ENCODE peak calls at places on chromosome 12, in six cellular contexts. One of them, this sample, is unnamed.

GRCh38 chr12:42985506-42985905 is 396.0 kb upstream of the PRICKLE1 start:
- DNase-seq in lower lobe of right lung: no peak
- DNase-seq in OCI-LY7: no peak
- DNase-seq in heart left ventricle: no peak
- DNase-seq in mammary epithelial cell: no peak
- DNase-seq in mesendoderm: peak; percentile 99
- DNase-seq in this sample: no peak

GRCh38 chr12:26853303-26854027 is 20.5 kb upstream of the ITPR2 start:
- DNase-seq in mammary epithelial cell: peak; percentile 39
- DNase-seq in lower lobe of right lung: peak; percentile 79
- DNase-seq in mesendoderm: peak; percentile 51
- DNase-seq in OCI-LY7: peak; percentile 84
- DNase-seq in heart left ventricle: peak; percentile 70
- DNase-seq in this sample: peak; percentile 89

GRCh38 chr12:9149372-9149771 is 33.7 kb upstream of the A2M start:
- DNase-seq in OCI-LY7: peak; percentile 12
- DNase-seq in lower lobe of right lung: no peak
- DNase-seq in mesendoderm: peak; percentile 64
- DNase-seq in heart left ventricle: no peak
- DNase-seq in mammary epithelial cell: no peak
- DNase-seq in this sample: no peak

GRCh38 chr12:123991402-123991951 is 18.5 kb downstream of the ZNF664 start:
- DNase-seq in mammary epithelial cell: peak; percentile 31
- DNase-seq in lower lobe of right lung: no peak
- DNase-seq in mesendoderm: peak; percentile 59
- DNase-seq in heart left ventricle: no peak
- DNase-seq in OCI-LY7: no peak
- DNase-seq in this sample: no peak

GRCh38 chr12:26721800-26722199 is 111.2 kb downstream of the ITPR2 start:
- DNase-seq in mammary epithelial cell: peak; percentile 26
- DNase-seq in mesendoderm: no peak
- DNase-seq in lower lobe of right lung: no peak
- DNase-seq in OCI-LY7: no peak
- DNase-seq in heart left ventricle: no peak
- DNase-seq in this sample: no peak

GRCh38 chr12:14057895-14058294 is 76.5 kb upstream of the GRIN2B start:
- DNase-seq in lower lobe of right lung: no peak
- DNase-seq in mammary epithelial cell: no peak
- DNase-seq in heart left ventricle: no peak
- DNase-seq in OCI-LY7: no peak
- DNase-seq in mesendoderm: peak; percentile 42
- DNase-seq in this sample: no peak

GRCh38 chr12:105595440-105595839 is 264.9 kb downstream of the C12orf75 start:
- DNase-seq in heart left ventricle: no peak
- DNase-seq in lower lobe of right lung: no peak
- DNase-seq in OCI-LY7: no peak
- DNase-seq in mammary epithelial cell: no peak
- DNase-seq in mesendoderm: no peak
- DNase-seq in this sample: no peak

GRCh38 chr12:45745861-45746277 is 16.4 kb downstream of the ARID2 start:
- DNase-seq in mammary epithelial cell: peak; percentile 24
- DNase-seq in mesendoderm: no peak
- DNase-seq in lower lobe of right lung: no peak
- DNase-seq in heart left ventricle: no peak
- DNase-seq in OCI-LY7: peak; percentile 29
- DNase-seq in this sample: no peak

GRCh38 chr12:67667276-67668073 is 18.9 kb downstream of the DYRK2 start:
- DNase-seq in lower lobe of right lung: peak; percentile 57
- DNase-seq in mammary epithelial cell: no peak
- DNase-seq in OCI-LY7: no peak
- DNase-seq in mesendoderm: no peak
- DNase-seq in heart left ventricle: peak; percentile 90
- DNase-seq in this sample: no peak

GRCh38 chr12:104827587-104827986 is 130.5 kb downstream of the SLC41A2 start:
- DNase-seq in mammary epithelial cell: no peak
- DNase-seq in mesendoderm: peak; percentile 49
- DNase-seq in OCI-LY7: no peak
- DNase-seq in lower lobe of right lung: no peak
- DNase-seq in heart left ventricle: no peak
- DNase-seq in this sample: no peak

GRCh38 chr12:49529409-49529808 is 9.4 kb upstream of the KCNH3 start:
- DNase-seq in OCI-LY7: no peak
- DNase-seq in lower lobe of right lung: no peak
- DNase-seq in mammary epithelial cell: no peak
- DNase-seq in mesendoderm: no peak
- DNase-seq in heart left ventricle: no peak
- DNase-seq in this sample: no peak

GRCh38 chr12:51368640-51369517 is 22.3 kb downstream of the GALNT6 start:
- DNase-seq in mesendoderm: no peak
- DNase-seq in OCI-LY7: peak; percentile 95
- DNase-seq in lower lobe of right lung: peak; percentile 64
- DNase-seq in mammary epithelial cell: peak; percentile 29
- DNase-seq in heart left ventricle: no peak
- DNase-seq in this sample: peak; percentile 96

GRCh38 chr12:31235868-31236395 is 90.0 kb downstream of the SINHCAF start:
- DNase-seq in heart left ventricle: no peak
- DNase-seq in mesendoderm: no peak
- DNase-seq in mammary epithelial cell: no peak
- DNase-seq in lower lobe of right lung: no peak
- DNase-seq in OCI-LY7: no peak
- DNase-seq in this sample: no peak

GRCh38 chr12:125185740-125186470 is 120.7 kb downstream of the AACS start:
- DNase-seq in mammary epithelial cell: peak; percentile 69
- DNase-seq in mesendoderm: peak; percentile 93
- DNase-seq in lower lobe of right lung: peak; percentile 80
- DNase-seq in heart left ventricle: peak; percentile 86
- DNase-seq in OCI-LY7: peak; percentile 88
- DNase-seq in this sample: peak; percentile 84

GRCh38 chr12:89350661-89351488 is 1.4 kb downstream of the DUSP6 start:
- DNase-seq in mesendoderm: peak; percentile 23
- DNase-seq in heart left ventricle: peak; percentile 31
- DNase-seq in mammary epithelial cell: peak; percentile 16
- DNase-seq in lower lobe of right lung: peak; percentile 62
- DNase-seq in OCI-LY7: no peak
- DNase-seq in this sample: peak; percentile 86

GRCh38 chr12:127822743-127823433 is 444.1 kb upstream of the TMEM132C start:
- DNase-seq in lower lobe of right lung: no peak
- DNase-seq in mammary epithelial cell: no peak
- DNase-seq in OCI-LY7: peak; percentile 63
- DNase-seq in heart left ventricle: no peak
- DNase-seq in mesendoderm: no peak
- DNase-seq in this sample: no peak

GRCh38 chr12:49121047-49121696 is 10.0 kb downstream of the TUBA1B start:
- DNase-seq in mammary epithelial cell: peak; percentile 41
- DNase-seq in heart left ventricle: peak; percentile 54
- DNase-seq in lower lobe of right lung: no peak
- DNase-seq in mesendoderm: peak; percentile 84
- DNase-seq in OCI-LY7: peak; percentile 26
- DNase-seq in this sample: no peak

GRCh38 chr12:98059659-98060343 is 455.6 kb upstream of the TMPO start:
- DNase-seq in mesendoderm: no peak
- DNase-seq in heart left ventricle: no peak
- DNase-seq in lower lobe of right lung: no peak
- DNase-seq in OCI-LY7: no peak
- DNase-seq in mammary epithelial cell: no peak
- DNase-seq in this sample: no peak

GRCh38 chr12:50666023-50666422 is 97.9 kb upstream of the ATF1 start:
- DNase-seq in heart left ventricle: no peak
- DNase-seq in lower lobe of right lung: no peak
- DNase-seq in OCI-LY7: no peak
- DNase-seq in mesendoderm: no peak
- DNase-seq in mammary epithelial cell: no peak
- DNase-seq in this sample: no peak

GRCh38 chr12:129423041-129423580 is 480.7 kb downstream of the TMEM132D start:
- DNase-seq in heart left ventricle: no peak
- DNase-seq in lower lobe of right lung: no peak
- DNase-seq in mesendoderm: no peak
- DNase-seq in mammary epithelial cell: no peak
- DNase-seq in OCI-LY7: no peak
- DNase-seq in this sample: no peak

GRCh38 chr12:108980831-108981618 is 39.8 kb downstream of the SVOP start:
- DNase-seq in lower lobe of right lung: no peak
- DNase-seq in mesendoderm: peak; percentile 96
- DNase-seq in heart left ventricle: peak; percentile 81
- DNase-seq in OCI-LY7: no peak
- DNase-seq in mammary epithelial cell: no peak
- DNase-seq in this sample: no peak

GRCh38 chr12:52794479-52795331 is 1.2 kb downstream of the KRT3 start:
- DNase-seq in OCI-LY7: no peak
- DNase-seq in mammary epithelial cell: peak; percentile 83
- DNase-seq in heart left ventricle: no peak
- DNase-seq in lower lobe of right lung: no peak
- DNase-seq in mesendoderm: no peak
- DNase-seq in this sample: peak; percentile 27

GRCh38 chr12:130557201-130557600 is 158.9 kb downstream of the RIMBP2 start:
- DNase-seq in lower lobe of right lung: no peak
- DNase-seq in heart left ventricle: no peak
- DNase-seq in mammary epithelial cell: no peak
- DNase-seq in OCI-LY7: no peak
- DNase-seq in mesendoderm: no peak
- DNase-seq in this sample: no peak

GRCh38 chr12:104736307-104736706 is 221.8 kb downstream of the SLC41A2 start:
- DNase-seq in heart left ventricle: no peak
- DNase-seq in mesendoderm: no peak
- DNase-seq in OCI-LY7: no peak
- DNase-seq in mammary epithelial cell: no peak
- DNase-seq in lower lobe of right lung: no peak
- DNase-seq in this sample: no peak

GRCh38 chr12:31363416-31363809 is 37.5 kb upstream of the SINHCAF start:
- DNase-seq in OCI-LY7: peak; percentile 27
- DNase-seq in mammary epithelial cell: no peak
- DNase-seq in mesendoderm: no peak
- DNase-seq in heart left ventricle: no peak
- DNase-seq in lower lobe of right lung: no peak
- DNase-seq in this sample: peak; percentile 46

GRCh38 chr12:49546481-49546880 is 7.7 kb downstream of the KCNH3 start:
- DNase-seq in heart left ventricle: no peak
- DNase-seq in mesendoderm: no peak
- DNase-seq in lower lobe of right lung: no peak
- DNase-seq in mammary epithelial cell: no peak
- DNase-seq in OCI-LY7: no peak
- DNase-seq in this sample: no peak

GRCh38 chr12:52248541-52249035 is 15.5 kb downstream of the KRT7 start:
- DNase-seq in mammary epithelial cell: no peak
- DNase-seq in lower lobe of right lung: no peak
- DNase-seq in mesendoderm: no peak
- DNase-seq in heart left ventricle: no peak
- DNase-seq in OCI-LY7: no peak
- DNase-seq in this sample: no peak

GRCh38 chr12:14394317-14395058 is 29.0 kb downstream of the ATF7IP start:
- DNase-seq in heart left ventricle: no peak
- DNase-seq in mammary epithelial cell: peak; percentile 83
- DNase-seq in mesendoderm: peak; percentile 92
- DNase-seq in OCI-LY7: peak; percentile 90
- DNase-seq in lower lobe of right lung: no peak
- DNase-seq in this sample: no peak

GRCh38 chr12:90260136-90260535 is 551.5 kb upstream of the ATP2B1 start:
- DNase-seq in mesendoderm: no peak
- DNase-seq in heart left ventricle: no peak
- DNase-seq in OCI-LY7: no peak
- DNase-seq in lower lobe of right lung: no peak
- DNase-seq in mammary epithelial cell: no peak
- DNase-seq in this sample: no peak

DNA sequence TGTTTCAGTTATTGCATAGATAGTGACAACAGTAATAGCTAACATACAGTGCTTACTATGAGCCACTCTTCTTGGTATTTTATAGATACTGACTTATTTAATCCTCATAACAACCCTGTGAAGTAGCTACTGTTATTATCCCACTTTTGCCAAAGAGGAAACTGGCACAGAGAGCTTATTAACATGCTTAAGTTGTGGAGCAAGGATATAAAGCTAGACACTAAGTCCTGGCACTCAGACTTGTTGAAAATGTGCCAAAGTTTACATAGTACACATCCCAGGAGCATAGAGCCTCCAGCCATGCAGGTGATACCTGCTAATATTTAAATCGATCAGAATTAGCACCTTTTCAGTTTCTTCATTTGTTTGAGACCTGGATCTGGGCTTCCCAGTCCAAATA is 41.8 kb downstream of the VEZT start:
- DNase-seq in OCI-LY7: no peak
- DNase-seq in lower lobe of right lung: no peak
- DNase-seq in mammary epithelial cell: no peak
- DNase-seq in mesendoderm: no peak
- DNase-seq in heart left ventricle: no peak
- DNase-seq in this sample: no peak
- H3K36me3 ChIP-seq in OCI-LY7: peaks cover 94% of the 10 kb centered on the region
- H3K36me3 ChIP-seq in lower lobe of right lung: peaks cover 67% of the 10 kb centered on the region
- H3K36me3 ChIP-seq in mammary epithelial cell: peaks cover 35% of the 10 kb centered on the region
- H3K36me3 ChIP-seq in mesendoderm: no peaks in the 10 kb centered on the region
- H3K36me3 ChIP-seq in heart left ventricle: peaks cover 3% of the 10 kb centered on the region
- H3K36me3 ChIP-seq in this sample: peaks cover 89% of the 10 kb centered on the region

DNA sequence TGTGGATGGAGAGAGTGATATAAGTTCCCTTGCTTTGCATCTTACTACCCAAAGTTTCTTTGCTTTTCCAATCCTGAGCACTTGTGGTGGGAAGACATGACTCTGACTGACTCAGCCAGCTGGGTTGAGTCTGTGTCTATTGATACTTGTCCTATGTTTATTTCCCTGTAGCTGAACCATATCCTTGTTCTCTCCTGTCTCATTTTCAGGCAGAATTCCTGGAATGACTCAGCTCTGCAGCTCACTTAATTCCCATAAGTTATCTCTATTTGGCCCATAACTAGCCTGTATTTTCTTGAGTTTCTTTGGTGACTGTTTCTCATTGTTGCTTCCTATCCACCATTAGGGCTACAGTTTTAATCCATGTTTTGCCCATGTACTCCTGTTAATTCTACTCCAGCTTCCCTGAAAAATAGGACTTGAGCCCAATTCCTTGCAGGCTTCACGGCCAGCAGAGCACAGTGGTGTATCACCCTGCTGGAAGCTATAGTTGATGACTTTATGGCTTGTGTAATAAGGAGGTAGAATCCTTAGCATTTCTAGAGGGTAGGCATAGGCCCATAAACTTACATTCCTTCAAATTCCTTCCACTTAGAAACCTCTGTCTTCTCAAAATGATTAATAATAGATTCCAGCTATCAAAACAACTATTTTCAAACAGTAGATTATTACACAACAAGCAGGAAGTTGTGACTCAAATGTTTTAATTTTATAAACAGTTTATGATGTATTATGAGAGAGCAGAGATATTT is 183.1 kb downstream of the TMTC3 start:
- DNase-seq in mammary epithelial cell: peak; percentile 93
- DNase-seq in heart left ventricle: no peak
- DNase-seq in OCI-LY7: no peak
- DNase-seq in lower lobe of right lung: no peak
- DNase-seq in mesendoderm: no peak
- DNase-seq in this sample: no peak
- H3K4me3 ChIP-seq in mammary epithelial cell: no peak overlapping the region
- H3K4me3 ChIP-seq in heart left ventricle: no peak overlapping the region
- H3K4me3 ChIP-seq in OCI-LY7: no peak overlapping the region
- H3K4me3 ChIP-seq in lower lobe of right lung: no peak overlapping the region
- H3K4me3 ChIP-seq in mesendoderm: no peak overlapping the region
- H3K4me3 ChIP-seq in this sample: no peak overlapping the region

GRCh38 chr12:39359644-39360043 is 83.3 kb downstream of the KIF21A start:
- DNase-seq in OCI-LY7: no peak
- DNase-seq in mammary epithelial cell: no peak
- DNase-seq in mesendoderm: no peak
- DNase-seq in heart left ventricle: no peak
- DNase-seq in lower lobe of right lung: no peak
- DNase-seq in this sample: no peak
- H3K36me3 ChIP-seq in OCI-LY7: no peaks in the 10 kb centered on the region
- H3K36me3 ChIP-seq in mammary epithelial cell: peaks cover 10% of the 10 kb centered on the region
- H3K36me3 ChIP-seq in mesendoderm: no peaks in the 10 kb centered on the region
- H3K36me3 ChIP-seq in heart left ventricle: no peaks in the 10 kb centered on the region
- H3K36me3 ChIP-seq in lower lobe of right lung: peaks cover 4% of the 10 kb centered on the region
- H3K36me3 ChIP-seq in this sample: peaks cover 11% of the 10 kb centered on the region

GRCh38 chr12:10716704-10717315 is 6.3 kb downstream of the YBX3 start:
- DNase-seq in mammary epithelial cell: peak; percentile 94
- DNase-seq in mesendoderm: peak; percentile 84
- DNase-seq in heart left ventricle: peak; percentile 86
- DNase-seq in lower lobe of right lung: peak; percentile 60
- DNase-seq in OCI-LY7: no peak
- DNase-seq in this sample: peak; percentile 76
- H3K4me3 ChIP-seq in mammary epithelial cell: peak overlapping the region; percentile 33
- H3K4me3 ChIP-seq in mesendoderm: no peak overlapping the region
- H3K4me3 ChIP-seq in heart left ventricle: no peak overlapping the region
- H3K4me3 ChIP-seq in lower lobe of right lung: no peak overlapping the region
- H3K4me3 ChIP-seq in OCI-LY7: no peak overlapping the region
- H3K4me3 ChIP-seq in this sample: no peak overlapping the region